ENCODE peak calls at places on chromosome 5, in six cellular contexts. D, F, T, I, J and W are unnamed samples.
A peak's percentile ranks its signal among the peaks of the same experiment; 100 is the strongest.

GRCh38 chr5:143434261-143435206 is 31.0 kb upstream of the NR3C1 start:
- DNase-seq in D (no peak), F (no peak), T (no peak), I (no peak), J (no peak), W (no peak)

GRCh38 chr5:6398570-6399230 is 20.4 kb upstream of the MED10 start:
- DNase-seq in D (no peak), F (no peak), T (no peak), I (no peak), J (no peak), W (no peak)

GRCh38 chr5:102625940-102626339 is 127.1 kb upstream of the SLCO6A1 start:
- DNase-seq in D (no peak), F (no peak), T (no peak), I (no peak), J (no peak), W (no peak)

GRCh38 chr5:98064118-98064517 is 709.3 kb upstream of the RGMB start:
- DNase-seq in D (no peak), F (no peak), T (no peak), I (no peak), J (no peak), W (no peak)

GRCh38 chr5:109885205-109885604 is 195.5 kb downstream of the MAN2A1 start:
- DNase-seq in D (no peak), F (no peak), T (no peak), I (no peak), J (no peak), W (no peak)

GRCh38 chr5:88092938-88093635 is 175.6 kb downstream of the TMEM161B start:
- DNase-seq in D (no peak), F (no peak), T (no peak), I (no peak), J (no peak), W (no peak)

GRCh38 chr5:42974546-42974945 is 65.6 kb downstream of the ANXA2R start:
- DNase-seq in D (no peak), F (no peak), T (no peak), I (no peak), J (no peak), W (no peak)

GRCh38 chr5:9099681-9100080 is 446.2 kb downstream of the SEMA5A start:
- DNase-seq in D (no peak), F (no peak), T (no peak), I (no peak), J (no peak), W (no peak)

GRCh38 chr5:118698774-118699173 is 289.6 kb downstream of the DTWD2 start:
- DNase-seq in D (no peak), F (no peak), T (no peak), I (no peak), J (no peak), W (no peak)
- TF ChIP-seq MAX in D (no peak), F (no peak), T (no peak), I (no peak), J (no peak), W (no peak)

DNA sequence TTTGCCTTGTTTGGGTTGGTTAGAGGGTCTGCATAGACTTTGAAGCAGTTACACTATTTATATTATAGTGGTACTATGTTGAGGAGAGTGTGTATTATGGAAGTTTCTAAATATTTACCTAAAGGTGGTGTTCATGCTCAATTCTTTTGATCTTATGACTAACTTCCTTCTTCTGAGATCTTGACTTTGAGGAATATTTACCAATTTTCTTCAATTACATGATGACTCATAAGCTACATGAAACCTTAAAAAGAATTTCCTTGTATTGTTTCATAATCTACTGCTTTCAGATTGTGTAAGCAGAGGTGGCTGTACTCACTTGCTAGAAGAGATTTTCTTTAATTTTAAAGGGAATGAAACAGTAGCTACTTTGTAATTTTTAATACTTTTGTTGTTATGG is 276.1 kb downstream of the TAF11L14 start:
- DNase-seq in D (peak; percentile 10), F (no peak), T (peak; percentile 47), I (no peak), J (no peak), W (peak; percentile 51)
- TF ChIP-seq MYC in D (no peak), F (no peak), T (no peak), I (no peak), J (no peak), W (no peak)

DNA sequence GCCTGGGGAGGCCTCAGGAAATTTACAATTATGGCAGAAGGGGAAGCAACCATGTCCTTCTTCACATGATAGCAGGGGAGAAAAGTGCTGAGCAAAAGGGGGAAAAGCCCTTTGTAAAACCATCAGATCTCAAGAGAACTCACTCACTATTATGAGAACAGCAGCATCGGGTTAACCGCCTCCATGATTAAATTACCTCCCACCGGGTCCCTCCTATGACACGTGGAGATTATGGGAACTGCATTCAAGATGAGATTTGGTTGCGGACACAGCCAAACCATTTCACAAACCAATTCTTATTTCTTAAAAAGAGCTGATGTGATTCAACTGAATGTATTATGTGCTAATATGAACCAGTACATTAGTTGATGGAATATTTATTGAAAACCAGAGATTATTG is 63.9 kb downstream of the PARP8 start:
- DNase-seq in D (no peak), F (no peak), T (no peak), I (no peak), J (no peak), W (no peak)
- TF ChIP-seq CTCF in D (no peak), F (no peak), T (no peak), I (no peak), J (no peak), W (no peak)

GRCh38 chr5:150612405-150612804 is 28.1 kb upstream of the SYNPO start:
- DNase-seq in D (no peak), F (no peak), T (peak; percentile 91), I (no peak), J (no peak), W (no peak)
- TF ChIP-seq MAX in D (no peak), F (no peak), T (no peak), I (no peak), J (no peak), W (no peak)

GRCh38 chr5:137122075-137122474 is 377.1 kb downstream of the SPOCK1 start:
- DNase-seq in D (no peak), F (no peak), T (no peak), I (no peak), J (no peak), W (no peak)
- TF ChIP-seq MYC in D (no peak), F (no peak), T (no peak), I (no peak), J (no peak), W (no peak)

DNA sequence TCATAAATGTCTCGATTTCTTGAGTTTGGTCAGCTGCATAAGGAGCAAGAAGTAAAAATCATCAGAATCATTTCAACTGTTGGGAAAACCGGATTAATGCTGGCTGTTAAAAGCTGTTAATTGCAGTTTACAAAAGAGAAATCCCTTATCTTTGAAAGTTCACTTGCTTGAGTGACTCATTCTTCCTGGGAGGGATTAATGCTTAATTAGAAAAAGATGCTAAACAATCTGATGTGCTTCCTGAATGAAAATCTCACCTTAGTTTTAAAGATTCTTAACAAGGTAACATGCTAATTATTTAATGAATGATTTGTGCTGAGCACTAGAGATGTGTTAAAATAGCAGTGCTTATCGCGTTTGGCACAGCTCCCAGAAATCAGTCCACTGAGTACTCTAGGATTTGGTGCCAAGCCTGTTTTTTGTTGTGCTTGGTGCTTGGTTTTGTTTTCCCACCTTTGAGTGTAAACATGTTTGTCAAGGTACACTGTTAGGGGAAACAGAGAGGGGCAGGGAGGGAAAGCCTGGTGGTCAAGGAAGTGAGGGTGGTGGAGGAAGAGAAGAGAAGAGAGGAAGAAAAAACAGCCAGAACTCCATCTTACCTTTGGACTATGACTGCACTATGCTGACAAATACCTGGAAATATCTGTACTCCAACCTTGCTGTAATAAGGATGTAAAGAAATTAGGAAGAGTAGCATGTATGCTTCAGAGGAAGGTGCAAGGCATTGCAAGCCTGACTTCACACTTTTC is 157.4 kb upstream of the ISL1 start:
- DNase-seq in D (no peak), F (no peak), T (no peak), I (no peak), J (no peak), W (no peak)
- TF ChIP-seq CTCF in D (no peak), F (no peak), T (no peak), I (no peak), J (no peak), W (no peak)

GRCh38 chr5:57370376-57370775 is 112.2 kb downstream of the ACTBL2 start:
- DNase-seq in D (no peak), F (no peak), T (no peak), I (no peak), J (no peak), W (no peak)
- TF ChIP-seq MAX in D (no peak), F (no peak), T (no peak), I (no peak), J (no peak), W (no peak)

DNA sequence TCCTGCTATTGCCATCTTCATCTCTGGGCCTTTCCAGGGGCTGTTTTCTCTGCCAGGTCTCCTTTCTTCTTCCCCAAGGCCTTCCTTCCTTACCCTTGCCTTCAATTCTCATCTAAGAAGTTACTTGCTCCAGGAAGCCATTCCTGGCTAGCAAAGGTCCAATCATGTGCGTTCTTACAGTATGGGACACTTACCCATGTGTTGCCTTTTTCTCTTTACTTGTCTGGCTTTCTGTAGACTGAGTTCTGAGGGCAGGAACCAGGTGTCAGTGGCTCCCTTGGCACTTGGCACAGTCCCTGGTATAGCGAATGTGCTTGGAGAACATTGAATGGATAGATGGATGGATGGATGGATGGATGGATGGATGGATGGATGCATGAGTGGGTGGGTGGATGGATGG is 10.2 kb downstream of the FOXI1 start:
- DNase-seq in D (no peak), F (no peak), T (no peak), I (no peak), J (no peak), W (no peak)
- TF ChIP-seq MYC in D (no peak), F (no peak), T (no peak), I (no peak), J (no peak), W (no peak)

GRCh38 chr5:114097570-114097969 is 264.3 kb upstream of the KCNN2 start:
- DNase-seq in D (no peak), F (no peak), T (no peak), I (no peak), J (no peak), W (peak; percentile 2)
- TF ChIP-seq CTCF in D (no peak), F (no peak), T (no peak), I (no peak), J (no peak), W (no peak)

DNA sequence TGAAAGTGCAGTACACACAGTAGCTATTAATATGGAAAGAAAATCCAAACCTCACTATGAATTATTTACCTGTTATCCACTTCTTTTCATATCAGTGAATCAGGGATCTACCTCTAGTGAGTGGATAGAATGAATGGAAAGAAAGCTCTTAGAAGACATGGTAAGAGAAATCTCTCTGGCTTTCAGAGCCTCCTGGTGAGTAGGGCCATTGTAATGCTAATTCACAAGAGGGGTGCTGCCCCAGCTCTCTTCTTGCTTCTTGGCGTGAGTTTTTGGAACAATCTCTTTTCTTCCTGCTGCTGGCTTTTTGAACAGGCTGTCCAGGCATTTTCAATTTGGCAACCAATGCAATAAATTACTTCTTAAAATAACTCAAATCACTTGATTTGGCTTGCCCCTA is 49.9 kb upstream of the KCNN2 start:
- DNase-seq in D (no peak), F (no peak), T (no peak), I (no peak), J (no peak), W (no peak)
- TF ChIP-seq MAX in D (no peak), F (no peak), T (no peak), I (no peak), J (no peak), W (no peak)